ENCODE peak calls at places on chromosomes 16 and 17, in seven cellular contexts. I, G, E, K, C, V and P are unnamed samples.

GRCh38 chr17:1322014-1322428 is 42.6 kb downstream of the TRARG1 start:
- DNase-seq in V (no peak), I (no peak), K (no peak), E (no peak), C (peak; percentile 20), G (no peak), P (no peak)

GRCh38 chr17:82160081-82160480 is 52.6 kb downstream of the CCDC57 start:
- DNase-seq in E (no peak), V (no peak), I (no peak), C (no peak), K (no peak), G (peak; percentile 12), P (no peak)

GRCh38 chr17:79500738-79501533 is 109.9 kb downstream of the RBFOX3 start:
- DNase-seq in E (no peak), V (no peak), K (no peak), C (no peak), I (no peak), G (no peak), P (no peak)

GRCh38 chr16:1688807-1689560 is 10.9 kb downstream of the JPT2 start:
- DNase-seq in V (no peak), E (no peak), K (no peak), C (peak; percentile 78), I (no peak), G (peak; percentile 94), P (no peak)

GRCh38 chr17:66673668-66674276 is 161.1 kb upstream of the CACNG5 start:
- DNase-seq in V (peak; percentile 30), C (no peak), E (peak; percentile 44), G (peak; percentile 62), I (peak; percentile 48), K (no peak), P (peak; percentile 40)

GRCh38 chr17:8079291-8080207 is 8.0 kb downstream of the ALOX12B start:
- DNase-seq in K (no peak), G (peak; percentile 42), I (peak; percentile 85), V (peak; percentile 72), E (peak; percentile 69), C (peak; percentile 87), P (peak; percentile 47)

GRCh38 chr16:24769806-24770205 is 40.4 kb downstream of the TNRC6A start:
- DNase-seq in G (no peak), C (no peak), E (no peak), I (no peak), V (no peak), K (no peak), P (no peak)

GRCh38 chr17:17767497-17768286 is 69.1 kb downstream of the SREBF1 start:
- DNase-seq in C (no peak), G (no peak), E (no peak), V (no peak), I (no peak), K (no peak), P (no peak)

GRCh38 chr16:23729503-23730424 is 16.7 kb upstream of the ERN2 start:
- DNase-seq in E (no peak), C (no peak), V (no peak), G (peak; percentile 69), K (no peak), I (no peak), P (no peak)

GRCh38 chr16:75494696-75495601 is at the start of gene CHST6:
- DNase-seq in I (peak; percentile 46), K (no peak), C (no peak), G (peak; percentile 49), E (no peak), V (no peak), P (no peak)

GRCh38 chr17:2299756-2300155 is 3.8 kb downstream of the SMG6 start:
- DNase-seq in I (no peak), G (no peak), V (no peak), E (no peak), K (no peak), C (no peak), P (no peak)

GRCh38 chr17:78817123-78817522 is 23.5 kb downstream of the USP36 start:
- DNase-seq in V (peak; percentile 71), C (no peak), G (no peak), K (no peak), E (peak; percentile 78), I (peak; percentile 91), P (peak; percentile 80)

GRCh38 chr17:11553135-11553534 is 45.1 kb upstream of the DNAH9 start:
- DNase-seq in C (no peak), V (no peak), K (no peak), E (no peak), G (no peak), I (no peak), P (no peak)